ENCODE peak calls at places on chromosomes 7 and 10, in seven cellular contexts. E is lung; U is naive thymus-derived CD4-positive, alpha-beta T cell; C is adipocyte; K is lower lobe of right lung; D is transverse colon; A is cardiac muscle cell. S is an unnamed sample.
A peak's percentile ranks its signal among the peaks of the same experiment; 100 is the strongest.

GRCh38 chr7:45028138-45028919 is 28.3 kb downstream of the CCM2 start:
- DNase-seq in E (no peak), U (no peak), C (no peak), K (no peak), D (no peak), A (no peak), S (no peak)

GRCh38 chr7:28458732-28459131 is 46.4 kb downstream of the CREB5 start:
- DNase-seq in E (no peak), U (no peak), C (no peak), K (no peak), D (no peak), A (no peak), S (peak; percentile 18)

GRCh38 chr7:148944935-148945934 is 61.1 kb upstream of the EZH2 start:
- DNase-seq in E (no peak), U (no peak), C (peak; percentile 87), K (no peak), D (no peak), A (no peak), S (peak; percentile 54)

GRCh38 chr10:625335-625699 is 64.2 kb downstream of the DIP2C start:
- DNase-seq in E (no peak), U (no peak), C (no peak), K (peak; percentile 41), D (no peak), A (peak; percentile 15), S (peak; percentile 64)

GRCh38 chr7:29796181-29796580 is 10.1 kb upstream of the WIPF3 start:
- DNase-seq in E (no peak), U (no peak), C (no peak), K (no peak), D (no peak), A (no peak), S (no peak)

GRCh38 chr7:114294036-114294435 is 120.6 kb upstream of the FOXP2 start:
- DNase-seq in E (no peak), U (no peak), C (no peak), K (no peak), D (no peak), A (no peak), S (no peak)

GRCh38 chr7:158023563-158024350 is 563.9 kb downstream of the PTPRN2 start:
- DNase-seq in E (no peak), U (no peak), C (no peak), K (no peak), D (no peak), A (no peak), S (no peak)

GRCh38 chr10:93220315-93221170 is 146.8 kb downstream of the CYP26A1 start:
- DNase-seq in E (no peak), U (no peak), C (no peak), K (no peak), D (no peak), A (no peak), S (no peak)

GRCh38 chr10:97475936-97476594 is 22.2 kb downstream of the MMS19 start:
- DNase-seq in E (peak; percentile 53), U (no peak), C (peak; percentile 89), K (no peak), D (no peak), A (no peak), S (no peak)

GRCh38 chr7:47290867-47291266 is 291.0 kb downstream of the TNS3 start:
- DNase-seq in E (no peak), U (no peak), C (no peak), K (no peak), D (no peak), A (no peak), S (no peak)

GRCh38 chr10:9863559-9864121 is 1154.0 kb upstream of the CELF2 start:
- DNase-seq in E (no peak), U (no peak), C (no peak), K (no peak), D (no peak), A (no peak), S (no peak)

GRCh38 chr10:61845196-61845949 is 56.1 kb upstream of the ARID5B start:
- DNase-seq in E (no peak), U (no peak), C (no peak), K (no peak), D (peak; percentile 46), A (no peak), S (no peak)

GRCh38 chr7:104179178-104179577 is 28.6 kb downstream of the ORC5 start:
- DNase-seq in E (no peak), U (no peak), C (no peak), K (no peak), D (no peak), A (no peak), S (no peak)

GRCh38 chr7:92763636-92764423 is 72.5 kb downstream of the CDK6 start:
- DNase-seq in E (no peak), U (no peak), C (no peak), K (no peak), D (no peak), A (no peak), S (no peak)

GRCh38 chr10:3395487-3395886 is 222.9 kb upstream of the PITRM1 start:
- DNase-seq in E (no peak), U (no peak), C (no peak), K (no peak), D (no peak), A (no peak), S (no peak)

GRCh38 chr10:124220547-124220946 is 127.1 kb upstream of the CHST15 start:
- DNase-seq in E (no peak), U (no peak), C (no peak), K (no peak), D (no peak), A (no peak), S (peak; percentile 44)

GRCh38 chr7:97015279-97015678 is 9.4 kb downstream of the DLX5 start:
- DNase-seq in E (no peak), U (no peak), C (no peak), K (no peak), D (no peak), A (no peak), S (no peak)

GRCh38 chr7:153381275-153382119 is 621.9 kb downstream of the ACTR3B start:
- DNase-seq in E (no peak), U (no peak), C (no peak), K (no peak), D (peak; percentile 21), A (peak; percentile 37), S (peak; percentile 51)

GRCh38 chr10:111116211-111116610 is 39.4 kb downstream of the ADRA2A start:
- DNase-seq in E (no peak), U (no peak), C (no peak), K (no peak), D (no peak), A (no peak), S (no peak)

GRCh38 chr10:130403153-130403890 is 267.1 kb downstream of the GLRX3 start:
- DNase-seq in E (peak; percentile 57), U (no peak), C (no peak), K (no peak), D (no peak), A (no peak), S (no peak)

GRCh38 chr10:129035052-129035805 is 431.8 kb upstream of the MGMT start:
- DNase-seq in E (no peak), U (peak; percentile 82), C (no peak), K (no peak), D (peak; percentile 19), A (no peak), S (peak; percentile 73)

DNA sequence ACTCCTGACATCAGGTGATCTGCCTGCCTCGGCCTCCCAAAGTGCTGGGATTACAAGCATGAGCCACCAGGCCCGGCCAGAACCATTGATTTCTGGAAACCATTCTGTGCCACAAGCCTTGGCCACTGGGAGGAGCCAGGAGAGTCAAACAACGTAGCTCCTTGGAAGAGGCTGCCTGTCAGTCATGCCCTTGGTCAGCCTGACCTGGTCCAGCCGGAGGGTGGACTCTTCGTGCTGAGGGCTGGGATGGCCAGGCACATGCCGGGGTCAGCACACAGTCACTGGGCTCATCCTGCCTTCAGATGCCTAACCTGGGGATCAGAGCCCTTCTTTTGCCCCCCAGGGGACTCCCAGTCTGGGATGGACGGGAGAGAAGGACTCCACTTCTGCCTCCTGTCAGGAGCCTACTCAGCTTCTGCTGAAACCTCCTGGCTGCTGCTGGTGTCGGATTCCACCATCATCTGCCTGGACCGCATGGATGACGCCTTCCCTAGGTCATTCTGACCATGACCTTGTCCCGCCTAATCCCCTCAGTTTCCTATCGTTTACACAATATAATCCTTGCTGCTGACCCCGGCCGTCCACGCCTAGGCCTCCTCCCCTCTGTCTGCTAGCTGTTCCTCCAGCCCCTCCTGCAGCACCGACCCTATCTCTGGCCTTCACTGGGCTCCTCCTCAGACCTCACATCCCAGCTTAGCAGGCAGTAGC is 30.4 kb downstream of the TMEM270 start:
- DNase-seq in E (no peak), U (no peak), C (no peak), K (no peak), D (no peak), A (no peak), S (peak; percentile 42)
- H3K4me1 ChIP-seq in E (peaks cover 13% of the 10 kb centered on the region), U (no peaks in the 10 kb centered on the region), C (peaks cover 46% of the 10 kb centered on the region), K (peaks cover 31% of the 10 kb centered on the region), D (peaks cover 9% of the 10 kb centered on the region), A (peaks cover 6% of the 10 kb centered on the region), S (peaks cover 12% of the 10 kb centered on the region)

GRCh38 chr7:131369354-131369753 is 41.7 kb downstream of the MKLN1 start:
- DNase-seq in E (no peak), U (no peak), C (no peak), K (no peak), D (no peak), A (no peak), S (no peak)

GRCh38 chr7:131372554-131372953 is 44.9 kb downstream of the MKLN1 start:
- DNase-seq in E (no peak), U (no peak), C (no peak), K (no peak), D (no peak), A (no peak), S (no peak)

GRCh38 chr7:131374821-131375220 is 47.1 kb downstream of the MKLN1 start:
- DNase-seq in E (no peak), U (no peak), C (no peak), K (no peak), D (no peak), A (no peak), S (no peak)

GRCh38 chr7:131371411-131371810 is 43.7 kb downstream of the MKLN1 start:
- DNase-seq in E (no peak), U (no peak), C (no peak), K (no peak), D (no peak), A (no peak), S (no peak)

GRCh38 chr7:131370523-131370968 is 42.9 kb downstream of the MKLN1 start:
- DNase-seq in E (no peak), U (peak; percentile 24), C (peak; percentile 46), K (no peak), D (no peak), A (no peak), S (no peak)
- H3K4me1 ChIP-seq in E (no peaks in the 10 kb centered on the region), U (peaks cover 11% of the 10 kb centered on the region), C (peaks cover 68% of the 10 kb centered on the region), K (peaks cover 66% of the 10 kb centered on the region), D (peaks cover 13% of the 10 kb centered on the region), A (peaks cover 8% of the 10 kb centered on the region), S (peaks cover 66% of the 10 kb centered on the region)

DNA sequence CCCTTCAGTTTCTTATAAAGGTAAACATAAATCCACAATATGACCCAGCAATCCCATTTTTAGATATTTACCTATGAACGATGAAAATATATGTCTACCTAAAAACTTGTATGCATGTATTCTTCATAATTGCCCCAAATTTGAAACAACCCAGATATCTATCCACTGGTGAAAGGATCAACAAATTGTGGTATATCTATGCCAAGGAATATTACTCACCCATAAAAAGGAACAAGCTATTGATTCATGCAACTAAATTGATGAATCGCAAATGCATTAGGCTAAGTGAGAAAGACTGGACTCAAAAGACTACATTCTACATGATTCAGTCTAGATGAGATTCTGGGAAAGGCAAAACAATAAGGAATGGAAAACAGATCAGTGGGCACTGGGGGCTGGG is 126.0 kb upstream of the BTBD16 start:
- DNase-seq in E (no peak), U (no peak), C (no peak), K (no peak), D (no peak), A (no peak), S (no peak)
- H3K4me1 ChIP-seq in E (peaks cover 35% of the 10 kb centered on the region), U (no peaks in the 10 kb centered on the region), C (peaks cover 48% of the 10 kb centered on the region), K (peaks cover 68% of the 10 kb centered on the region), D (peaks cover 19% of the 10 kb centered on the region), A (peaks cover 56% of the 10 kb centered on the region), S (peaks cover 65% of the 10 kb centered on the region)

GRCh38 chr10:78964274-78964951 is 104.4 kb upstream of the ZMIZ1 start:
- DNase-seq in E (no peak), U (no peak), C (no peak), K (no peak), D (no peak), A (no peak), S (peak; percentile 23)
- H3K4me1 ChIP-seq in E (peaks cover 7% of the 10 kb centered on the region), U (no peaks in the 10 kb centered on the region), C (peaks cover 13% of the 10 kb centered on the region), K (peaks cover 31% of the 10 kb centered on the region), D (peaks cover 12% of the 10 kb centered on the region), A (peaks cover 15% of the 10 kb centered on the region), S (peaks cover 25% of the 10 kb centered on the region)

S was measured in psoas muscle.